ENCODE peak calls at places on chromosomes 6 and 20, in seven cellular contexts. One of them, this sample, is unnamed.

GRCh38 chr6:11595903-11596302 is 58.4 kb downstream of the TMEM170B start:
- DNase-seq in mucosa of descending colon: no peak
- DNase-seq in IMR-90: peak; percentile 34
- DNase-seq in pancreas: no peak
- DNase-seq in psoas muscle: no peak
- DNase-seq in osteoblast: peak; percentile 73
- DNase-seq in OCI-LY7: peak; percentile 37
- DNase-seq in this sample: peak; percentile 26

GRCh38 chr20:49167811-49168507 is 20.2 kb downstream of the STAU1 start:
- DNase-seq in mucosa of descending colon: no peak
- DNase-seq in IMR-90: peak; percentile 31
- DNase-seq in pancreas: no peak
- DNase-seq in psoas muscle: no peak
- DNase-seq in osteoblast: no peak
- DNase-seq in OCI-LY7: no peak
- DNase-seq in this sample: no peak

GRCh38 chr6:79421707-79422484 is 115.3 kb downstream of the LCA5 start:
- DNase-seq in mucosa of descending colon: no peak
- DNase-seq in IMR-90: peak; percentile 92
- DNase-seq in pancreas: no peak
- DNase-seq in psoas muscle: no peak
- DNase-seq in osteoblast: no peak
- DNase-seq in OCI-LY7: no peak
- DNase-seq in this sample: peak; percentile 98

GRCh38 chr6:140346461-140346860 is 972.0 kb upstream of the CITED2 start:
- DNase-seq in mucosa of descending colon: no peak
- DNase-seq in IMR-90: peak; percentile 26
- DNase-seq in pancreas: no peak
- DNase-seq in psoas muscle: no peak
- DNase-seq in osteoblast: no peak
- DNase-seq in OCI-LY7: no peak
- DNase-seq in this sample: peak; percentile 5

GRCh38 chr6:118594877-118595276 is 46.8 kb downstream of the PLN start:
- DNase-seq in mucosa of descending colon: no peak
- DNase-seq in IMR-90: no peak
- DNase-seq in pancreas: no peak
- DNase-seq in psoas muscle: no peak
- DNase-seq in osteoblast: no peak
- DNase-seq in OCI-LY7: no peak
- DNase-seq in this sample: no peak

GRCh38 chr6:152587473-152587872 is 49.7 kb downstream of the SYNE1 start:
- DNase-seq in mucosa of descending colon: no peak
- DNase-seq in IMR-90: no peak
- DNase-seq in pancreas: no peak
- DNase-seq in psoas muscle: no peak
- DNase-seq in osteoblast: peak; percentile 21
- DNase-seq in OCI-LY7: peak; percentile 33
- DNase-seq in this sample: no peak

GRCh38 chr6:19905584-19905983 is 68.4 kb downstream of the ID4 start:
- DNase-seq in mucosa of descending colon: no peak
- DNase-seq in IMR-90: no peak
- DNase-seq in pancreas: no peak
- DNase-seq in psoas muscle: no peak
- DNase-seq in osteoblast: no peak
- DNase-seq in OCI-LY7: no peak
- DNase-seq in this sample: no peak

GRCh38 chr6:52418606-52419005 is 1.5 kb upstream of the EFHC1 start:
- DNase-seq in mucosa of descending colon: no peak
- DNase-seq in IMR-90: no peak
- DNase-seq in pancreas: no peak
- DNase-seq in psoas muscle: no peak
- DNase-seq in osteoblast: no peak
- DNase-seq in OCI-LY7: peak; percentile 73
- DNase-seq in this sample: no peak

GRCh38 chr6:144920391-144920983 is 635.4 kb downstream of the UTRN start:
- DNase-seq in mucosa of descending colon: no peak
- DNase-seq in IMR-90: no peak
- DNase-seq in pancreas: no peak
- DNase-seq in psoas muscle: no peak
- DNase-seq in osteoblast: no peak
- DNase-seq in OCI-LY7: no peak
- DNase-seq in this sample: no peak

GRCh38 chr6:111646942-111647341 is 41.3 kb upstream of the TRAF3IP2 start:
- DNase-seq in mucosa of descending colon: no peak
- DNase-seq in IMR-90: peak; percentile 91
- DNase-seq in pancreas: no peak
- DNase-seq in psoas muscle: peak; percentile 86
- DNase-seq in osteoblast: no peak
- DNase-seq in OCI-LY7: no peak
- DNase-seq in this sample: no peak

GRCh38 chr6:36850001-36850400 is 10.8 kb upstream of the CPNE5 start:
- DNase-seq in mucosa of descending colon: no peak
- DNase-seq in IMR-90: no peak
- DNase-seq in pancreas: no peak
- DNase-seq in psoas muscle: no peak
- DNase-seq in osteoblast: no peak
- DNase-seq in OCI-LY7: no peak
- DNase-seq in this sample: no peak

GRCh38 chr6:105263685-105264298 is 84.0 kb upstream of the POPDC3 start:
- DNase-seq in mucosa of descending colon: no peak
- DNase-seq in IMR-90: peak; percentile 21
- DNase-seq in pancreas: no peak
- DNase-seq in psoas muscle: no peak
- DNase-seq in osteoblast: no peak
- DNase-seq in OCI-LY7: no peak
- DNase-seq in this sample: no peak

GRCh38 chr6:106981901-106982300 is 7.4 kb upstream of the CD24 start:
- DNase-seq in mucosa of descending colon: no peak
- DNase-seq in IMR-90: no peak
- DNase-seq in pancreas: no peak
- DNase-seq in psoas muscle: no peak
- DNase-seq in osteoblast: no peak
- DNase-seq in OCI-LY7: no peak
- DNase-seq in this sample: no peak

GRCh38 chr20:44395963-44396340 is 40.5 kb downstream of the HNF4A start:
- DNase-seq in mucosa of descending colon: no peak
- DNase-seq in IMR-90: no peak
- DNase-seq in pancreas: no peak
- DNase-seq in psoas muscle: no peak
- DNase-seq in osteoblast: no peak
- DNase-seq in OCI-LY7: no peak
- DNase-seq in this sample: no peak

GRCh38 chr6:25136879-25137278 is 142.3 kb upstream of the CARMIL1 start:
- DNase-seq in mucosa of descending colon: no peak
- DNase-seq in IMR-90: no peak
- DNase-seq in pancreas: no peak
- DNase-seq in psoas muscle: no peak
- DNase-seq in osteoblast: peak; percentile 69
- DNase-seq in OCI-LY7: no peak
- DNase-seq in this sample: no peak

GRCh38 chr20:40675599-40676221 is 13.3 kb downstream of the MAFB start:
- DNase-seq in mucosa of descending colon: no peak
- DNase-seq in IMR-90: no peak
- DNase-seq in pancreas: no peak
- DNase-seq in psoas muscle: no peak
- DNase-seq in osteoblast: no peak
- DNase-seq in OCI-LY7: no peak
- DNase-seq in this sample: no peak

GRCh38 chr6:107571354-107571753 is 81.4 kb downstream of the SOBP start:
- DNase-seq in mucosa of descending colon: no peak
- DNase-seq in IMR-90: no peak
- DNase-seq in pancreas: no peak
- DNase-seq in psoas muscle: no peak
- DNase-seq in osteoblast: no peak
- DNase-seq in OCI-LY7: no peak
- DNase-seq in this sample: no peak

GRCh38 chr6:53066059-53066406 is 829 bp downstream of the FBXO9 start:
- DNase-seq in mucosa of descending colon: peak; percentile 77
- DNase-seq in IMR-90: peak; percentile 28
- DNase-seq in pancreas: peak; percentile 57
- DNase-seq in psoas muscle: peak; percentile 76
- DNase-seq in osteoblast: peak; percentile 59
- DNase-seq in OCI-LY7: peak; percentile 15
- DNase-seq in this sample: no peak

GRCh38 chr20:63544958-63545516 is 2.5 kb downstream of the SRMS start:
- DNase-seq in mucosa of descending colon: peak; percentile 90
- DNase-seq in IMR-90: no peak
- DNase-seq in pancreas: no peak
- DNase-seq in psoas muscle: no peak
- DNase-seq in osteoblast: no peak
- DNase-seq in OCI-LY7: no peak
- DNase-seq in this sample: no peak

GRCh38 chr6:117215353-117216090 is 49.8 kb upstream of the VGLL2 start:
- DNase-seq in mucosa of descending colon: no peak
- DNase-seq in IMR-90: no peak
- DNase-seq in pancreas: no peak
- DNase-seq in psoas muscle: no peak
- DNase-seq in osteoblast: no peak
- DNase-seq in OCI-LY7: no peak
- DNase-seq in this sample: no peak

GRCh38 chr20:49207071-49207470 is 12.1 kb upstream of the DDX27 start:
- DNase-seq in mucosa of descending colon: no peak
- DNase-seq in IMR-90: no peak
- DNase-seq in pancreas: no peak
- DNase-seq in psoas muscle: no peak
- DNase-seq in osteoblast: no peak
- DNase-seq in OCI-LY7: no peak
- DNase-seq in this sample: no peak

GRCh38 chr20:62282877-62283503 is 19.8 kb upstream of the ADRM1 start:
- DNase-seq in mucosa of descending colon: peak; percentile 35
- DNase-seq in IMR-90: no peak
- DNase-seq in pancreas: no peak
- DNase-seq in psoas muscle: peak; percentile 88
- DNase-seq in osteoblast: peak; percentile 6
- DNase-seq in OCI-LY7: no peak
- DNase-seq in this sample: no peak

GRCh38 chr6:109475625-109476024 is 7.4 kb downstream of the ZBTB24 start:
- DNase-seq in mucosa of descending colon: no peak
- DNase-seq in IMR-90: no peak
- DNase-seq in pancreas: no peak
- DNase-seq in psoas muscle: no peak
- DNase-seq in osteoblast: no peak
- DNase-seq in OCI-LY7: no peak
- DNase-seq in this sample: no peak

GRCh38 chr6:109477184-109477583 is 5.8 kb downstream of the ZBTB24 start:
- DNase-seq in mucosa of descending colon: no peak
- DNase-seq in IMR-90: no peak
- DNase-seq in pancreas: no peak
- DNase-seq in psoas muscle: no peak
- DNase-seq in osteoblast: no peak
- DNase-seq in OCI-LY7: no peak
- DNase-seq in this sample: no peak

GRCh38 chr6:109478848-109479624 is 4.0 kb downstream of the ZBTB24 start:
- DNase-seq in mucosa of descending colon: no peak
- DNase-seq in IMR-90: no peak
- DNase-seq in pancreas: no peak
- DNase-seq in psoas muscle: no peak
- DNase-seq in osteoblast: no peak
- DNase-seq in OCI-LY7: no peak
- DNase-seq in this sample: no peak

GRCh38 chr6:109477725-109478124 is 5.3 kb downstream of the ZBTB24 start:
- DNase-seq in mucosa of descending colon: no peak
- DNase-seq in IMR-90: no peak
- DNase-seq in pancreas: no peak
- DNase-seq in psoas muscle: no peak
- DNase-seq in osteoblast: no peak
- DNase-seq in OCI-LY7: no peak
- DNase-seq in this sample: no peak

DNA sequence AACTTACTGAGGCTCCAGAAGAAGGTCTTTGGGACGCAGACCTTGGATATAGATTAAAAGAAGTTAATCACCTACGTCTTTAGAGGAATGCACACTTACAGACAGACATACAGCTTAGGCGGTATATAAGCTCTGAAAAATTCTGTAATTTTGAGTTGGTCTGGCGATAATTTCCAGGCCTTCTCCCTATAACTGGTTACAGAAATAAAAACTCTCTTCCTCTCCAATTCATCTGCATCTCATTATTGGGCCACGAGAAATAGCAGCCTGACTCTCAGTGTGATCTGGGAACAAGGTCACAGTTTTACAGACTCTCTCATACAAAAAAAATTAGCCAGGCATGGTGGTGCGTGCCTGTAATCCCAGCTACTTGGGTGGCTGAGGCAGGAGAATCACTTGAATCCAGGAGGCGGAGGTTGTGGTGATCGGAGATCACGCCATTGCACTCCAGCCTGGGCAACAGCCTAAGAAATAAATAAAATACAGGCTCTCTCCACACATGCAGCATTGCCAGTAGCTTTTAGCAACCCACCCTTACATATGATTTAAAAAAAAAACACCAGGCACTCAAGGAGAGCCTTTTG is 4.7 kb downstream of the ZBTB24 start:
- DNase-seq in mucosa of descending colon: no peak
- DNase-seq in IMR-90: no peak
- DNase-seq in pancreas: no peak
- DNase-seq in psoas muscle: no peak
- DNase-seq in osteoblast: no peak
- DNase-seq in OCI-LY7: no peak
- DNase-seq in this sample: no peak
- H3K4me3 ChIP-seq in mucosa of descending colon: no peak overlapping the region
- H3K4me3 ChIP-seq in IMR-90: no peak overlapping the region
- H3K4me3 ChIP-seq in pancreas: peak overlapping the region; percentile 7
- H3K4me3 ChIP-seq in psoas muscle: no peak overlapping the region
- H3K4me3 ChIP-seq in osteoblast: no peak overlapping the region
- H3K4me3 ChIP-seq in OCI-LY7: peak overlapping the region; percentile 96
- H3K4me3 ChIP-seq in this sample: no peak overlapping the region

DNA sequence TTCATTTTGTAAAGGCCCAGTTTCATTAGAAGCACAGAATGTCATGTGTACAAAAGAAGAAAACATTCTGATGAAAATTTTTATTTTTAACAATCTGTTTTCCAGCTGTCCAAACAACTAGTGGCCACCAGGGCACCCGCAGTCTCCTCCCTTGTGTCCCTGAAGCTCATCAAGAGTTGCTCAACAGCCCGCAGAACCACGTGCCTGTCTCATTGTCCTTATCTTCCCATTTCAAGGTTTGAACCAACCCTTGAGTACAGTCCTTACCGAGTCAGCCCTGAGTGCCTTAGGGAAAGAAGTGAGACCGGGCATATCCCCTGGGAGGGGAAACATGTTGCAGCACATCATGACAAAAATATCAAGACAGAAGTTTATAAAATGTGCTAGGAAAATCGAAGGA is 15.9 kb upstream of the ZNF133 start:
- DNase-seq in mucosa of descending colon: no peak
- DNase-seq in IMR-90: no peak
- DNase-seq in pancreas: no peak
- DNase-seq in psoas muscle: peak; percentile 69
- DNase-seq in osteoblast: no peak
- DNase-seq in OCI-LY7: no peak
- DNase-seq in this sample: peak; percentile 29
- TF ChIP-seq CTCF in mucosa of descending colon: no peak
- TF ChIP-seq CTCF in IMR-90: no peak
- TF ChIP-seq CTCF in pancreas: no peak
- TF ChIP-seq CTCF in psoas muscle: no peak
- TF ChIP-seq CTCF in osteoblast: peak; percentile 20
- TF ChIP-seq CTCF in OCI-LY7: no peak
- TF ChIP-seq CTCF in this sample: peak; percentile 43

GRCh38 chr6:149451361-149452061 is 33.3 kb downstream of the ZC3H12D start:
- DNase-seq in mucosa of descending colon: peak; percentile 84
- DNase-seq in IMR-90: no peak
- DNase-seq in pancreas: peak; percentile 35
- DNase-seq in psoas muscle: peak; percentile 54
- DNase-seq in osteoblast: peak; percentile 84
- DNase-seq in OCI-LY7: no peak
- DNase-seq in this sample: no peak
- H3K4me3 ChIP-seq in mucosa of descending colon: peak overlapping the region; percentile 17
- H3K4me3 ChIP-seq in IMR-90: no peak overlapping the region
- H3K4me3 ChIP-seq in pancreas: peak overlapping the region; percentile 44
- H3K4me3 ChIP-seq in psoas muscle: peak overlapping the region; percentile 69
- H3K4me3 ChIP-seq in osteoblast: peak overlapping the region; percentile 63
- H3K4me3 ChIP-seq in OCI-LY7: no peak overlapping the region
- H3K4me3 ChIP-seq in this sample: peak overlapping the region; percentile 46

GRCh38 chr20:884983-885952 is 30.9 kb downstream of the ANGPT4 start:
- DNase-seq in mucosa of descending colon: no peak
- DNase-seq in IMR-90: peak; percentile 26
- DNase-seq in pancreas: no peak
- DNase-seq in psoas muscle: peak; percentile 65
- DNase-seq in osteoblast: peak; percentile 93
- DNase-seq in OCI-LY7: no peak
- DNase-seq in this sample: peak; percentile 19
- TF ChIP-seq CTCF in mucosa of descending colon: no peak
- TF ChIP-seq CTCF in IMR-90: no peak
- TF ChIP-seq CTCF in pancreas: no peak
- TF ChIP-seq CTCF in psoas muscle: no peak
- TF ChIP-seq CTCF in osteoblast: peak; percentile 33
- TF ChIP-seq CTCF in OCI-LY7: no peak
- TF ChIP-seq CTCF in this sample: peak; percentile 8